ENCODE peak calls at places on chromosomes 4 and X, in nine cellular contexts. Z is NCI-H2081; J is A549; P is Right ventricle myocardium inferior; V is stimulated activated CD8-positive, alpha-beta memory T cell treated with anti-CD3 and anti-CD28 coated beads, Interleukin-12 subunit alpha, Interleukin-12 subunit beta, amount 100 ng/mL, for 4 hours; Y is activated CD8-positive, alpha-beta memory T cell treated with anti-CD3 and anti-CD28 coated beads for 4 hours; A is endothelial cell; I is effector memory CD8-positive, alpha-beta T cell; O is PC-9. T is an unnamed sample.

GRCh38 chr4:171186700-171187099 is 626.5 kb upstream of the GALNTL6 start:
- DNase-seq in Z (no peak), J (no peak), P (no peak), V (no peak), Y (no peak), A (no peak), I (no peak), O (no peak), T (no peak)

GRCh38 chr4:170672571-170672970 is 582.8 kb upstream of the AADAT start:
- DNase-seq in Z (no peak), J (no peak), P (no peak), V (no peak), Y (no peak), A (no peak), I (no peak), O (no peak), T (no peak)

GRCh38 chr4:53313510-53313909 is 52.4 kb downstream of the SCFD2 start:
- DNase-seq in Z (no peak), J (peak), P (no peak), V (no peak), Y (no peak), A (peak), I (no peak), O (no peak), T (no peak)

GRCh38 chr4:125013891-125014290 is 300.9 kb upstream of the FAT4 start:
- DNase-seq in Z (no peak), J (no peak), P (no peak), V (no peak), Y (no peak), A (no peak), I (no peak), O (no peak), T (no peak)

GRCh38 chr4:85486425-85487101 is 11.6 kb downstream of the ARHGAP24 start:
- DNase-seq in Z (peak), J (peak), P (no peak), V (no peak), Y (no peak), A (no peak), I (no peak), O (no peak), T (no peak)

GRCh38 chr4:118034061-118034785 is at the start of gene NDST3:
- DNase-seq in Z (peak), J (peak), P (peak), V (no peak), Y (no peak), A (peak), I (no peak), O (peak), T (no peak)

GRCh38 chrX:139508099-139508498 is 22.4 kb upstream of the F9 start:
- DNase-seq in Z (no peak), J (no peak), P (no peak), V (no peak), Y (no peak), A (no peak), I (no peak), O (no peak), T (no peak)

GRCh38 chr4:144873591-144873990 is 224.4 kb downstream of the ANAPC10 start:
- DNase-seq in Z (no peak), J (no peak), P (no peak), V (no peak), Y (no peak), A (no peak), I (no peak), O (no peak), T (no peak)

GRCh38 chr4:42843694-42844093 is 48.8 kb upstream of the GRXCR1 start:
- DNase-seq in Z (no peak), J (no peak), P (no peak), V (no peak), Y (no peak), A (no peak), I (no peak), O (no peak), T (no peak)

GRCh38 chr4:95728145-95728544 is 111.7 kb upstream of the PDHA2 start:
- DNase-seq in Z (no peak), J (no peak), P (no peak), V (no peak), Y (no peak), A (no peak), I (no peak), O (no peak), T (no peak)

GRCh38 chr4:122928930-122929329 is 6.5 kb upstream of the NUDT6 start:
- DNase-seq in Z (no peak), J (no peak), P (no peak), V (no peak), Y (no peak), A (no peak), I (no peak), O (no peak), T (no peak)

GRCh38 chrX:107978707-107979307 is 3.4 kb downstream of the TEX13B start:
- DNase-seq in Z (peak), J (peak), P (no peak), V (no peak), Y (no peak), A (no peak), I (no peak), O (no peak), T (no peak)

GRCh38 chr4:5919044-5919443 is 26.2 kb upstream of the CRMP1 start:
- DNase-seq in Z (no peak), J (no peak), P (no peak), V (no peak), Y (no peak), A (no peak), I (no peak), O (no peak), T (no peak)

GRCh38 chr4:88017516-88018302 is 10.3 kb downstream of the PKD2 start:
- DNase-seq in Z (no peak), J (peak), P (no peak), V (no peak), Y (no peak), A (no peak), I (no peak), O (no peak), T (no peak)

GRCh38 chrX:30570505-30570904 is 7.1 kb downstream of the TASL start:
- DNase-seq in Z (peak), J (no peak), P (no peak), V (no peak), Y (no peak), A (no peak), I (no peak), O (no peak), T (no peak)

GRCh38 chrX:152927858-152928760 is 30.2 kb downstream of the ZNF185 start:
- DNase-seq in Z (no peak), J (no peak), P (no peak), V (no peak), Y (no peak), A (no peak), I (no peak), O (no peak), T (no peak)

GRCh38 chr4:52604215-52604614 is 54.9 kb downstream of the USP46 start:
- DNase-seq in Z (no peak), J (no peak), P (no peak), V (no peak), Y (no peak), A (no peak), I (no peak), O (no peak), T (no peak)

GRCh38 chr4:80811413-80811812 is 219.1 kb upstream of the BMP3 start:
- DNase-seq in Z (no peak), J (no peak), P (no peak), V (no peak), Y (no peak), A (no peak), I (no peak), O (no peak), T (no peak)

GRCh38 chrX:104659037-104659744 is 93.2 kb downstream of the IL1RAPL2 start:
- DNase-seq in Z (no peak), J (no peak), P (peak), V (no peak), Y (no peak), A (no peak), I (no peak), O (peak), T (no peak)

GRCh38 chr4:120858776-120859175 is 63.8 kb downstream of the PRDM5 start:
- DNase-seq in Z (no peak), J (no peak), P (no peak), V (no peak), Y (no peak), A (no peak), I (no peak), O (no peak), T (no peak)

GRCh38 chrX:12950851-12951589 is 23.9 kb upstream of the TMSB4X start:
- DNase-seq in Z (no peak), J (peak), P (no peak), V (peak), Y (no peak), A (peak), I (peak), O (no peak), T (peak)

GRCh38 chrX:148632444-148632843 is 132.0 kb downstream of the AFF2 start:
- DNase-seq in Z (no peak), J (no peak), P (no peak), V (no peak), Y (no peak), A (no peak), I (no peak), O (no peak), T (no peak)

GRCh38 chrX:13275031-13275430 is 44.8 kb downstream of the ATXN3L start:
- DNase-seq in Z (no peak), J (no peak), P (no peak), V (no peak), Y (no peak), A (no peak), I (no peak), O (no peak), T (no peak)

GRCh38 chrX:2574271-2574670 is 73.5 kb upstream of the DHRSX start:
- DNase-seq in Z (no peak), J (no peak), P (no peak), V (no peak), Y (no peak), A (no peak), I (no peak), O (no peak), T (no peak)

GRCh38 chr4:102263024-102263787 is 82.1 kb downstream of the SLC39A8 start:
- DNase-seq in Z (peak), J (peak), P (no peak), V (no peak), Y (no peak), A (no peak), I (no peak), O (peak), T (no peak)

GRCh38 chr4:6806924-6807676 is 24.6 kb downstream of the KIAA0232 start:
- DNase-seq in Z (no peak), J (no peak), P (no peak), V (no peak), Y (no peak), A (no peak), I (no peak), O (no peak), T (no peak)

GRCh38 chrX:38669425-38669824 is 108.1 kb downstream of the TSPAN7 start:
- DNase-seq in Z (no peak), J (no peak), P (no peak), V (no peak), Y (no peak), A (no peak), I (no peak), O (no peak), T (no peak)

GRCh38 chr4:10013722-10014121 is 7.6 kb downstream of the SLC2A9 start:
- DNase-seq in Z (peak), J (no peak), P (no peak), V (no peak), Y (no peak), A (peak), I (no peak), O (peak), T (no peak)

GRCh38 chrX:10619311-10620015 is 922 bp downstream of the MID1 start:
- DNase-seq in Z (no peak), J (no peak), P (no peak), V (no peak), Y (no peak), A (no peak), I (no peak), O (no peak), T (no peak)

GRCh38 chrX:97705936-97706335 is 822.2 kb downstream of the RPA4 start:
- DNase-seq in Z (no peak), J (no peak), P (no peak), V (no peak), Y (no peak), A (no peak), I (no peak), O (no peak), T (no peak)

GRCh38 chr4:169120624-169121023 is 110.6 kb upstream of the CBR4 start:
- DNase-seq in Z (no peak), J (no peak), P (no peak), V (no peak), Y (no peak), A (no peak), I (no peak), O (no peak), T (no peak)

GRCh38 chr4:20026456-20026855 is 225.2 kb upstream of the SLIT2 start:
- DNase-seq in Z (no peak), J (no peak), P (no peak), V (no peak), Y (no peak), A (no peak), I (no peak), O (no peak), T (no peak)

GRCh38 chr4:85600501-85600900 is 125.6 kb downstream of the ARHGAP24 start:
- DNase-seq in Z (no peak), J (no peak), P (no peak), V (no peak), Y (no peak), A (no peak), I (no peak), O (no peak), T (no peak)

GRCh38 chr4:10104211-10104990 is 12.2 kb downstream of the WDR1 start:
- DNase-seq in Z (no peak), J (no peak), P (peak), V (no peak), Y (no peak), A (no peak), I (no peak), O (no peak), T (no peak)

GRCh38 chrX:74613350-74614192 is 853 bp downstream of the RLIM start:
- DNase-seq in Z (peak), J (peak), P (no peak), V (no peak), Y (no peak), A (no peak), I (no peak), O (no peak), T (no peak)

T was measured in central memory CD8-positive, alpha-beta T cell.